ENCODE peak calls at places on chromosomes 12 and 14, in four cellular contexts. H is HepG2, Q is K562, A is H1. N is an unnamed sample.

GRCh38 chr12:108173160-108173559 is 44.1 kb downstream of the WSCD2 start:
- DNase-seq in A (no peak), Q (no peak), H (no peak), N (no peak)

GRCh38 chr14:76862546-76863282 is 36.5 kb downstream of the LRRC74A start:
- DNase-seq in H (no peak), A (no peak), Q (no peak), N (no peak)

GRCh38 chr12:95215925-95216324 is 1.3 kb downstream of the FGD6 start:
- DNase-seq in H (peak), A (no peak), Q (peak), N (no peak)

GRCh38 chr12:89345830-89346740 is 6.2 kb downstream of the DUSP6 start:
- DNase-seq in H (no peak), A (no peak), Q (peak), N (peak)

GRCh38 chr12:80242341-80242740 is 143.0 kb downstream of the OTOGL start:
- DNase-seq in H (no peak), A (no peak), Q (no peak), N (no peak)

GRCh38 chr14:64726585-64726890 is 22.3 kb downstream of the PLEKHG3 start:
- DNase-seq in Q (no peak), H (no peak), A (no peak), N (peak)

GRCh38 chr14:45135659-45136314 is at the start of gene FANCM:
- DNase-seq in H (peak), Q (peak), A (peak), N (peak)

GRCh38 chr12:3077572-3078081 is 448 bp downstream of the TSPAN9 start:
- DNase-seq in Q (no peak), H (no peak), A (no peak), N (no peak)

GRCh38 chr12:123223241-123223668 is 9.7 kb downstream of the MPHOSPH9 start:
- DNase-seq in A (no peak), Q (no peak), H (no peak), N (no peak)

GRCh38 chr14:89915114-89915878 is 39.2 kb downstream of the EFCAB11 start:
- DNase-seq in H (peak), A (no peak), Q (peak), N (peak)

GRCh38 chr12:93883436-93884154 is 206.4 kb downstream of the CRADD start:
- DNase-seq in A (no peak), H (no peak), Q (no peak), N (no peak)

GRCh38 chr14:69650948-69651369 is 39.6 kb downstream of the SUSD6 start:
- DNase-seq in H (no peak), A (no peak), Q (no peak), N (no peak)

GRCh38 chr14:61894452-61895077 is 132.3 kb downstream of the SNAPC1 start:
- DNase-seq in H (peak), A (no peak), Q (peak), N (peak)

GRCh38 chr12:124233041-124233836 is 61.7 kb upstream of the RFLNA start:
- DNase-seq in A (no peak), H (no peak), Q (no peak), N (no peak)

DNA sequence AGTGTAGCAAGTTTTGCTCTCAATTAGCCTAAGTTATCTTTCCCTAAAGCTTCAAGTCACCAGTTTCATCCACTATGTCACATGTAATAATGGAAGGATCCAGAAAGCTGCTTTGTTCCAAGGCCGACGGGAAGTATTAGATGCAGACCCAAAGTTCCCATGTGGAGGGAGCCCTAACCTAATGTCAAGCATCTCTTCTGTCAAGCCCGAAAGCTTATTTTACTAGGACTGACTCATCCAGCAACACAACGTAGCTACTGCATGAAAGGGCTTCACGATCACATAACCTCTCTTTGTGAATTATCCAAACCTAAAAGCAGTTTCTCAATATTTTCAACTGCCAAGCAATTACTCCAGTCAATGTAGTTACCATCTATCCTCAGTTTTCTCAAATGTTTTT is 133.4 kb downstream of the SLC6A15 start:
- DNase-seq in Q (no peak), A (no peak), H (no peak), N (no peak)
- TF ChIP-seq FOSL1 in Q (no peak), A (no peak), H (no peak), N (no peak)

DNA sequence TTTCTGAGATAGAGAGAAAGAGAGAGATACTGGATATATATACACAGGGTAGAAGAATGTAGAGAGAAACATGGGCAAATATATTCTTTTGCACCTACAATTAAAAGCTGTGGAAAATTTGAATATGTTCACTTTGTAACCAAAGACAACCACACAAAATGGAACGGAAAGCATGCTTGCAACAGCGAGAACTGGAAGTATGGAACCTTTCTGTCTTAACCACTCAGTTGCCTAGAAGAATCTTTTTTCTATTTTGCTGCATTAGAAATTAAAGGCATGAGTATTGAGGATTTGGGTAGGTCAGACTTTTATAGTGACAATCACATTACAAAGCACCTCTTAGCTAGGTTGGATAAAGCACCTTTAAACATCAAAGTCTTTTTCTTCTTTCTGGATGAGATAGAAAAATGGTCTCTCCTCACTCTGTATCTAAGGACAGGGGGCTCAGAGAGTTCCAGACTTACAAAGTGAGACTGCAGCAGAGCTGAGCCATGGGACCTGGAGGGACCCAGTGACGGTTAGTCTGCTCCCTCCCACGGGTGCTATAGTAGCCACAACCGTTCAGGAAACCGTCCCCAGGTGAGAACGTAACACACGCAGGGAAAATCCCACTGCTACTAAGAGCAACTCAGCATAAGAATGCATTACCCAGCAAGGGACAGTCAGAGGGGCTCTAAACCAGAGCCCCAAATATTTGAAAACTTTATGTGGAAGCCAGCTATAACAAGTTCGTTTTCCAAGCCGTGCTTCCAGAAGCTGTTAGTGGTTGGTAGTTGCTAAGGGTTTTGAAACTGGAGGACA is 97.1 kb downstream of the DAD1 start:
- DNase-seq in A (no peak), Q (no peak), H (no peak), N (no peak)
- H3K4me2 ChIP-seq in A (no peak), Q (no peak), H (no peak), N (no peak)

GRCh38 chr12:120175062-120175461 is 19.5 kb downstream of the GCN1 start:
- DNase-seq in Q (no peak), H (no peak), A (no peak), N (no peak)
- H2AFZ ChIP-seq in Q (no peak), H (no peak), A (no peak), N (no peak)

GRCh38 chr12:19970826-19971225 is 397.5 kb upstream of the PDE3A start:
- DNase-seq in Q (no peak), A (no peak), H (no peak), N (no peak)

GRCh38 chr12:19971881-19972280 is 396.5 kb upstream of the PDE3A start:
- DNase-seq in A (no peak), Q (no peak), H (no peak), N (no peak)

GRCh38 chr12:19971396-19971802 is 396.9 kb upstream of the PDE3A start:
- DNase-seq in Q (no peak), A (peak), H (peak), N (peak)

GRCh38 chr12:19969476-19969875 is 398.9 kb upstream of the PDE3A start:
- DNase-seq in H (no peak), A (no peak), Q (no peak), N (no peak)

DNA sequence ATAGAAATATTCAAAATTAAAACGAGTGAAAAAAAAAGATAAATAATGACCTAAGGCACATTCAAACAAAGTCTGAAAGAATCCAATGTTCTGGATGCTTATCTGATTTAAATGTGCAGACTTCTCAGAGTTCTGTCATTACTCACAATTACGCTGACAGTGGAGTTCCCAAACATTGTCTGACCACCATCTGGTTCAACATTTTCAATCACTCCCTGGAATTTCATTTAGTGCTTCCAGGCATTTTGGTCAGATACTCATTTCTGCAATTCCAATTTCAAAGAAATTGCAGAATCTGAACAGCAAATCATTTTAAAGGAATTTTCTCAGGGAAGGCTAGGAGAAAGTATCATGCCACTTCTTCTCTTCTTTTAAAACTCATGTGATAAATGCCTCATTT is 398.2 kb upstream of the PDE3A start:
- DNase-seq in A (no peak), H (no peak), Q (no peak), N (no peak)
- TF ChIP-seq FOSL1 in A (no peak), H (no peak), Q (no peak), N (no peak)